ENCODE peak calls at places on chromosomes 3 and 15, in nine cellular contexts. P, M, T, Q, H, R, A, X and V are unnamed samples.

GRCh38 chr15:69924531-69924930 is 173.2 kb downstream of the TLE3 start:
- DNase-seq in P (no peak), M (no peak), T (no peak), Q (no peak), H (no peak), R (no peak), A (no peak), X (no peak), V (no peak)

GRCh38 chr15:92322566-92323355 is 70.9 kb upstream of the ST8SIA2 start:
- DNase-seq in P (no peak), M (peak; percentile 92), T (no peak), Q (no peak), H (no peak), R (no peak), A (no peak), X (no peak), V (no peak)

GRCh38 chr3:134425943-134426342 is 51.7 kb upstream of the AMOTL2 start:
- DNase-seq in P (no peak), M (no peak), T (no peak), Q (no peak), H (no peak), R (no peak), A (no peak), X (no peak), V (no peak)

GRCh38 chr15:70355275-70355795 is 257.6 kb upstream of the TLE3 start:
- DNase-seq in P (no peak), M (no peak), T (no peak), Q (no peak), H (no peak), R (no peak), A (no peak), X (no peak), V (no peak)

GRCh38 chr3:1251282-1252060 is 158.6 kb downstream of the CNTN6 start:
- DNase-seq in P (no peak), M (no peak), T (no peak), Q (peak; percentile 78), H (no peak), R (no peak), A (no peak), X (peak; percentile 24), V (no peak)

GRCh38 chr3:197331131-197331530 is 32.7 kb upstream of the DLG1 start:
- DNase-seq in P (no peak), M (peak; percentile 31), T (no peak), Q (no peak), H (no peak), R (no peak), A (no peak), X (no peak), V (no peak)

GRCh38 chr3:138479355-138479964 is 45.0 kb downstream of the ESYT3 start:
- DNase-seq in P (no peak), M (peak; percentile 45), T (no peak), Q (peak; percentile 36), H (peak; percentile 32), R (no peak), A (no peak), X (peak; percentile 62), V (no peak)

GRCh38 chr15:37059051-37059450 is 41.3 kb downstream of the MEIS2 start:
- DNase-seq in P (no peak), M (no peak), T (no peak), Q (peak; percentile 82), H (no peak), R (no peak), A (no peak), X (peak; percentile 27), V (no peak)

GRCh38 chr15:51382787-51383186 is 41.3 kb downstream of the GLDN start:
- DNase-seq in P (no peak), M (peak; percentile 25), T (no peak), Q (peak; percentile 33), H (peak; percentile 20), R (no peak), A (no peak), X (peak; percentile 65), V (no peak)